ENCODE peak calls at places on chromosomes 4 and X, in four cellular contexts. N, D, Y and Z are unnamed samples.

GRCh38 chr4:866761-867390 is 40.9 kb upstream of the CPLX1 start:
- DNase-seq in N (no peak), D (no peak), Y (no peak), Z (no peak)

GRCh38 chr4:30789219-30789671 is 69.1 kb downstream of the PCDH7 start:
- DNase-seq in N (no peak), D (peak), Y (no peak), Z (no peak)

GRCh38 chr4:53592686-53593641 is 1.7 kb upstream of the LNX1 start:
- DNase-seq in N (peak), D (peak), Y (no peak), Z (no peak)

GRCh38 chr4:8270912-8271815 is 1.6 kb downstream of the HTRA3 start:
- DNase-seq in N (no peak), Y (no peak), D (no peak), Z (no peak)

GRCh38 chrX:12010436-12010835 is 127.8 kb upstream of the FRMPD4 start:
- DNase-seq in Y (no peak), N (no peak), D (no peak), Z (no peak)

GRCh38 chr4:109873791-109874514 is 26.0 kb downstream of the LRIT3 start:
- DNase-seq in Y (no peak), N (no peak), D (no peak), Z (no peak)

GRCh38 chrX:13499736-13500135 is 69.7 kb upstream of the EGFL6 start:
- DNase-seq in D (no peak), Y (no peak), N (no peak), Z (no peak)

GRCh38 chr4:111435986-111436744 is 709.1 kb upstream of the FAM241A start:
- DNase-seq in D (peak), Y (no peak), N (no peak), Z (no peak)

GRCh38 chr4:110878413-110878812 is 255.5 kb upstream of the PITX2 start:
- DNase-seq in D (no peak), Y (no peak), N (no peak), Z (no peak)

GRCh38 chrX:425056-425455 is 38.3 kb upstream of the PPP2R3B start:
- DNase-seq in D (no peak), N (no peak), Y (no peak), Z (no peak)

GRCh38 chr4:183300070-183300469 is 20.0 kb downstream of the CLDN22 start:
- DNase-seq in Y (no peak), D (no peak), N (no peak), Z (no peak)